ENCODE peak calls at places on chromosomes 4 and X, in seven cellular contexts. C is fibroblast of lung; Z is hepatocyte; P is body of pancreas; H is CD8-positive, alpha-beta T cell; R is mucosa of descending colon; K is H9. W is an unnamed sample.

GRCh38 chrX:42017971-42018370 is 94.6 kb upstream of the CASK start:
- DNase-seq in C (peak), Z (no peak), P (no peak), H (no peak), R (no peak), K (no peak), W (no peak)

GRCh38 chr4:58776627-58777026 is 1666.4 kb upstream of the IGFBP7 start:
- DNase-seq in C (peak), Z (peak), P (no peak), H (no peak), R (no peak), K (no peak), W (no peak)

GRCh38 chr4:141134051-141134450 is 782 bp upstream of the RNF150 start:
- DNase-seq in C (peak), Z (peak), P (no peak), H (no peak), R (no peak), K (no peak), W (no peak)

GRCh38 chr4:57077550-57078311 is 32.5 kb downstream of the IGFBP7 start:
- DNase-seq in C (peak), Z (no peak), P (no peak), H (no peak), R (no peak), K (peak), W (peak)

GRCh38 chr4:88528861-88529260 is 5.3 kb upstream of the PYURF start:
- DNase-seq in C (no peak), Z (no peak), P (no peak), H (no peak), R (no peak), K (no peak), W (no peak)

GRCh38 chrX:107715331-107716044 is 60.1 kb downstream of the TSC22D3 start:
- DNase-seq in C (peak), Z (no peak), P (no peak), H (no peak), R (peak), K (no peak), W (no peak)

GRCh38 chrX:39262641-39263040 is 461.4 kb downstream of the MID1IP1 start:
- DNase-seq in C (no peak), Z (no peak), P (no peak), H (no peak), R (no peak), K (no peak), W (no peak)

GRCh38 chr4:73450398-73451004 is 14.5 kb downstream of the AFP start:
- DNase-seq in C (peak), Z (peak), P (peak), H (no peak), R (no peak), K (peak), W (peak)

GRCh38 chrX:144715356-144715755 is 531.9 kb upstream of the SPANXN1 start:
- DNase-seq in C (no peak), Z (no peak), P (no peak), H (no peak), R (no peak), K (no peak), W (no peak)

GRCh38 chr4:95549246-95550138 is 719 bp upstream of the UNC5C start:
- DNase-seq in C (peak), Z (peak), P (peak), H (no peak), R (peak), K (peak), W (peak)

GRCh38 chr4:1479454-1479853 is 73.2 kb upstream of the NKX1-1 start:
- DNase-seq in C (no peak), Z (no peak), P (no peak), H (no peak), R (no peak), K (peak), W (no peak)

GRCh38 chrX:107766470-107767140 is 9.0 kb downstream of the TSC22D3 start:
- DNase-seq in C (peak), Z (peak), P (peak), H (no peak), R (peak), K (no peak), W (no peak)

GRCh38 chr4:188433916-188434315 is 294.7 kb downstream of the TRIML1 start:
- DNase-seq in C (no peak), Z (no peak), P (no peak), H (no peak), R (no peak), K (no peak), W (no peak)

GRCh38 chrX:136954930-136955329 is 74.4 kb upstream of the RBMX start:
- DNase-seq in C (peak), Z (peak), P (no peak), H (no peak), R (no peak), K (no peak), W (no peak)

GRCh38 chr4:184348311-184349233 is 125.8 kb downstream of the IRF2 start:
- DNase-seq in C (peak), Z (peak), P (peak), H (no peak), R (peak), K (no peak), W (peak)

GRCh38 chrX:115894087-115894486 is 276.5 kb upstream of the AGTR2 start:
- DNase-seq in C (peak), Z (no peak), P (peak), H (no peak), R (peak), K (peak), W (no peak)

GRCh38 chrX:96382018-96382417 is 302.6 kb upstream of the DIAPH2 start:
- DNase-seq in C (no peak), Z (no peak), P (no peak), H (no peak), R (no peak), K (no peak), W (no peak)

GRCh38 chrX:96383428-96383827 is 301.2 kb upstream of the DIAPH2 start:
- DNase-seq in C (no peak), Z (no peak), P (no peak), H (no peak), R (no peak), K (no peak), W (no peak)

GRCh38 chrX:96379951-96380350 is 304.7 kb upstream of the DIAPH2 start:
- DNase-seq in C (no peak), Z (no peak), P (no peak), H (no peak), R (no peak), K (no peak), W (no peak)
- TF ChIP-seq CTCF in C (no peak), Z (no peak), P (no peak), H (no peak), R (no peak), K (no peak), W (no peak)

DNA sequence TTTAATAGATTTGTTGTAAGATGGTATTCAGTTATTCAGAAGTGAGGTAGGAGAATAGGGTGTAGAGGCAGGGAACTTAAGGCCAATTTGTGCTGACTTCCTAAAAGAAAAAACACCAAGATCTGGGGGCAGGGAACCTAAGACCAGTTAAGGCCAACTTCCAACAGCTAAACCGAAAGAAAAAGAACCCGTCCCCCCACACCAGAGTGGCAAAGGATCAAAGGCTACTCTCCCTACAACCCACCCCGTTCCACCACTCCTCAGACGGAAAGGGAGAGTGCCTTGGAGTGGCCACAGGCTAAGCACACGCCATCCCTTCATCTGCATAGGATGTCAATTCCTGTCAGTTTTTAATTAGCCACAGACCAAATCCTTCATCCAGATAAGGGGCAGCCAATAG is 3.7 kb upstream of the ZNF718 start:
- DNase-seq in C (no peak), Z (peak), P (no peak), H (no peak), R (no peak), K (no peak), W (no peak)
- TF ChIP-seq CTCF in C (no peak), Z (no peak), P (no peak), H (no peak), R (no peak), K (no peak), W (no peak)

GRCh38 chr4:24513718-24514117 is 70.6 kb downstream of the DHX15 start:
- DNase-seq in C (no peak), Z (no peak), P (no peak), H (no peak), R (no peak), K (no peak), W (no peak)

GRCh38 chr4:24517676-24518075 is 66.7 kb downstream of the DHX15 start:
- DNase-seq in C (no peak), Z (no peak), P (no peak), H (no peak), R (no peak), K (no peak), W (no peak)

GRCh38 chr4:24516926-24517325 is 67.4 kb downstream of the DHX15 start:
- DNase-seq in C (no peak), Z (no peak), P (no peak), H (no peak), R (no peak), K (no peak), W (no peak)

GRCh38 chr4:24515698-24516097 is 68.7 kb downstream of the DHX15 start:
- DNase-seq in C (no peak), Z (no peak), P (no peak), H (no peak), R (no peak), K (peak), W (no peak)

GRCh38 chr4:24514808-24515207 is 69.5 kb downstream of the DHX15 start:
- DNase-seq in C (no peak), Z (no peak), P (no peak), H (no peak), R (no peak), K (no peak), W (no peak)
- TF ChIP-seq CTCF in C (peak), Z (no peak), P (no peak), H (no peak), R (no peak), K (peak), W (no peak)

GRCh38 chr4:163113921-163114703 is 52.6 kb downstream of the NAF1 start:
- DNase-seq in C (peak), Z (no peak), P (no peak), H (no peak), R (no peak), K (no peak), W (no peak)

GRCh38 chr4:163108614-163109013 is 58.1 kb downstream of the NAF1 start:
- DNase-seq in C (no peak), Z (no peak), P (no peak), H (no peak), R (no peak), K (no peak), W (no peak)

GRCh38 chr4:163110442-163110841 is 56.2 kb downstream of the NAF1 start:
- DNase-seq in C (no peak), Z (no peak), P (no peak), H (no peak), R (no peak), K (no peak), W (no peak)

GRCh38 chr4:163109967-163110366 is 56.7 kb downstream of the NAF1 start:
- DNase-seq in C (no peak), Z (no peak), P (no peak), H (no peak), R (no peak), K (no peak), W (no peak)

DNA sequence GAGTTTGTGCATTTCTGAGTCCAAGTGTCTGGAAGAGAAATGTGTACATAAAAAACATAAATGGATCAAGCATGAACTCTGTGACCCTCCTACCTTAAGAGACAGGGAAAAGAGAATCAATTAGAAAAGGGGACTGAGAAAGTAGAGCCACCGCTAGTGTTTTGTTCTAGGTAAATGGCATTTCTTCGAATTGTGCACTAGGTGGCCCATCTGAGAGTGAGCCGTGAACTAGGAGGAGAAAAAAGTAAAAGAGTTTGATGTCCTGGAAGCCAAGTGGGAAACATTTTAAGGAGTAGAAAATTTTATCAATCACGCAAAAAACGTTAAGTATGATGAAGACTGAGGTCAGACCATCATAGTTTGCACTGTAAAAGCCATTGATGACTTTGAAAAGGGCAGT is 55.1 kb downstream of the NAF1 start:
- DNase-seq in C (peak), Z (peak), P (no peak), H (no peak), R (peak), K (no peak), W (no peak)
- TF ChIP-seq CTCF in C (peak), Z (peak), P (peak), H (no peak), R (peak), K (peak), W (no peak)

GRCh38 chr4:78297075-78297815 is 240.1 kb downstream of the FRAS1 start:
- DNase-seq in C (peak), Z (no peak), P (no peak), H (no peak), R (no peak), K (no peak), W (no peak)

GRCh38 chr4:78293841-78294301 is 236.7 kb downstream of the FRAS1 start:
- DNase-seq in C (peak), Z (no peak), P (no peak), H (no peak), R (no peak), K (no peak), W (peak)

GRCh38 chr4:78298618-78299017 is 241.5 kb downstream of the FRAS1 start:
- DNase-seq in C (peak), Z (no peak), P (no peak), H (no peak), R (no peak), K (no peak), W (no peak)

GRCh38 chr4:78293348-78293747 is 236.2 kb downstream of the FRAS1 start:
- DNase-seq in C (peak), Z (no peak), P (no peak), H (no peak), R (no peak), K (no peak), W (no peak)

GRCh38 chr4:78296261-78296660 is 239.1 kb downstream of the FRAS1 start:
- DNase-seq in C (no peak), Z (no peak), P (no peak), H (no peak), R (no peak), K (no peak), W (no peak)
- TF ChIP-seq CTCF in C (no peak), Z (no peak), P (no peak), H (no peak), R (no peak), K (peak), W (no peak)

GRCh38 chr4:145014365-145014764 is 83.6 kb downstream of the ANAPC10 start:
- DNase-seq in C (no peak), Z (no peak), P (no peak), H (no peak), R (no peak), K (peak), W (no peak)
- TF ChIP-seq CTCF in C (no peak), Z (no peak), P (no peak), H (no peak), R (no peak), K (peak), W (no peak)

DNA sequence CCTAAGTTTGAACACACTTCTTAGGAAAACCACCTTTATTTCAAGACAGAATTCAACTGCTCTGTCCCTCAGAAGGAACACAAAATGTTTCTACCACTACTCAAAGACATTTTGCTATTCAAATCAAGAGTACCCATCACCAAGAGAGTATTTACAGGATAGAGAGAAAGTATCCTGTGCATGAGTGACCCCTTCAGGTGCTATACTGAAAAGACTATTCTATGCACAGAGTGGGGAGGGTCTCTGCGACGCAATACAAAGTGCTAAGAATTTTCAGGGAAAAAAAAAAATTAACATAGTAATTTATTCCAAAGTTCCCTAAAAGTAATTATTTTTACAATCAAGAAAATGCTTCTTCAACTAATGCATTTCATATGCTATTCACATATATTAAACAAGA is 346.4 kb upstream of the FAM241A start:
- DNase-seq in C (no peak), Z (no peak), P (no peak), H (no peak), R (no peak), K (no peak), W (no peak)
- TF ChIP-seq CTCF in C (no peak), Z (peak), P (no peak), H (no peak), R (no peak), K (peak), W (no peak)

DNA sequence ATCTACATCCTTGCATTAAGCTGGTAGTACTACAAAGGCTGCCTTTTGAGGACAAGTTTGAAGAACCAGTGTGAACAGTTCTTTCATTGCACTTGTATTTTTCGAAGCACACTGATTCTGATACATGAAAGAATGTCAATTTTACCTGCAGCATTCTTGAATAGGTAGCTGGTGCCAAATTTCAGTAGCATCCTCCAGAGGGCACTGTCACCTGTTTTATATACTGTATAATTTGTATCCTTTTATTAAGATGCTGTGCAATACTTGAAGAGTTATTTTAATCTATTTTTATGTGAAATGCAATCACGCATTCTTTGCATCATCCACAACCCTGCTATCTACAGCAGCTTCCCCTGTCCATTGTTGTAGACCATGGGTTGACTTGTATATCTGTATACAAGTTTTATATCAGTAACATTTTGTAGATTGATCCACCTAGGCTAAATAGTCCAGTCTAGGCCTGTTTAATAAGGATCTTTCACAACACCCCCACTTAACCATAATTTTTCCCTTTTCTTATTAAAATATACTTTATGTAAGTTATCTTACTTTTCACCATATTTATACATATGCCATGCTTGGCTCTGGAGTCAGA is 325.7 kb downstream of the PCDH7 start:
- DNase-seq in C (peak), Z (peak), P (peak), H (no peak), R (peak), K (no peak), W (peak)
- TF ChIP-seq CTCF in C (peak), Z (peak), P (peak), H (no peak), R (no peak), K (peak), W (no peak)

W was measured in Calu3.